ENCODE peak calls at places on chromosomes 3 and 15, in four cellular contexts. One of them, this sample, is unnamed.

GRCh38 chr15:63978511-63979226 is 67.6 kb downstream of the DAPK2 start:
- DNase-seq in MV-4-11: no peak
- DNase-seq in colonic mucosa: peak; percentile 54
- DNase-seq in upper lobe of right lung: no peak
- DNase-seq in this sample: no peak

GRCh38 chr3:17238029-17238428 is 353.3 kb downstream of the PLCL2 start:
- DNase-seq in MV-4-11: no peak
- DNase-seq in colonic mucosa: no peak
- DNase-seq in upper lobe of right lung: no peak
- DNase-seq in this sample: no peak

GRCh38 chr3:158836312-158836711 is 34.5 kb downstream of the MFSD1 start:
- DNase-seq in MV-4-11: no peak
- DNase-seq in colonic mucosa: no peak
- DNase-seq in upper lobe of right lung: no peak
- DNase-seq in this sample: no peak

GRCh38 chr3:13951184-13951583 is 71.3 kb upstream of the WNT7A start:
- DNase-seq in MV-4-11: no peak
- DNase-seq in colonic mucosa: peak; percentile 49
- DNase-seq in upper lobe of right lung: no peak
- DNase-seq in this sample: no peak

GRCh38 chr15:90931737-90932659 is at the start of gene HDDC3:
- DNase-seq in MV-4-11: peak; percentile 83
- DNase-seq in colonic mucosa: peak; percentile 96
- DNase-seq in upper lobe of right lung: peak; percentile 96
- DNase-seq in this sample: peak; percentile 92

GRCh38 chr3:184250167-184250828 is 826 bp downstream of the EEF1AKMT4 start:
- DNase-seq in MV-4-11: peak; percentile 91
- DNase-seq in colonic mucosa: peak; percentile 97
- DNase-seq in upper lobe of right lung: peak; percentile 91
- DNase-seq in this sample: peak; percentile 90

GRCh38 chr3:170307998-170308398 is 49.5 kb upstream of the SKIL start:
- DNase-seq in MV-4-11: no peak
- DNase-seq in colonic mucosa: no peak
- DNase-seq in upper lobe of right lung: no peak
- DNase-seq in this sample: no peak

GRCh38 chr3:141426404-141427034 is 58.2 kb downstream of the ZBTB38 start:
- DNase-seq in MV-4-11: no peak
- DNase-seq in colonic mucosa: peak; percentile 88
- DNase-seq in upper lobe of right lung: peak; percentile 89
- DNase-seq in this sample: peak; percentile 91

GRCh38 chr3:22729212-22729611 is 473.9 kb upstream of the UBE2E2 start:
- DNase-seq in MV-4-11: no peak
- DNase-seq in colonic mucosa: no peak
- DNase-seq in upper lobe of right lung: no peak
- DNase-seq in this sample: no peak

GRCh38 chr15:89172921-89173320 is 48.5 kb downstream of the RLBP1 start:
- DNase-seq in MV-4-11: no peak
- DNase-seq in colonic mucosa: no peak
- DNase-seq in upper lobe of right lung: no peak
- DNase-seq in this sample: no peak

GRCh38 chr3:127110982-127111693 is 81.8 kb upstream of the PRR23E start:
- DNase-seq in MV-4-11: no peak
- DNase-seq in colonic mucosa: no peak
- DNase-seq in upper lobe of right lung: no peak
- DNase-seq in this sample: no peak

GRCh38 chr3:124853446-124853845 is 33.7 kb downstream of the ITGB5 start:
- DNase-seq in MV-4-11: no peak
- DNase-seq in colonic mucosa: no peak
- DNase-seq in upper lobe of right lung: no peak
- DNase-seq in this sample: no peak

GRCh38 chr15:77507911-77508310 is 87.2 kb downstream of the HMG20A start:
- DNase-seq in MV-4-11: no peak
- DNase-seq in colonic mucosa: no peak
- DNase-seq in upper lobe of right lung: no peak
- DNase-seq in this sample: no peak

GRCh38 chr3:53145109-53146077 is 15.2 kb upstream of the RFT1 start:
- DNase-seq in MV-4-11: no peak
- DNase-seq in colonic mucosa: peak; percentile 83
- DNase-seq in upper lobe of right lung: no peak
- DNase-seq in this sample: no peak

GRCh38 chr15:85542895-85543331 is 162.5 kb downstream of the AKAP13 start:
- DNase-seq in MV-4-11: peak; percentile 65
- DNase-seq in colonic mucosa: no peak
- DNase-seq in upper lobe of right lung: no peak
- DNase-seq in this sample: no peak

GRCh38 chr15:67181221-67181639 is 73.2 kb downstream of the AAGAB start:
- DNase-seq in MV-4-11: no peak
- DNase-seq in colonic mucosa: peak; percentile 13
- DNase-seq in upper lobe of right lung: no peak
- DNase-seq in this sample: no peak

This sample was measured in ureter.